ENCODE peak calls at places on chromosomes 12 and 14, in four cellular contexts. V is GM20000, F is astrocyte of the spinal cord, N is endothelial cell of umbilical vein. W is an unnamed sample.

GRCh38 chr12:59040651-59041050 is 120.3 kb upstream of the LRIG3 start:
- DNase-seq in V (no peak), F (peak), N (peak), W (no peak)

GRCh38 chr14:103504991-103505565 is 17.6 kb downstream of the CKB start:
- DNase-seq in N (no peak), V (no peak), F (no peak), W (peak)

GRCh38 chr14:52043690-52044089 is 25.2 kb downstream of the NID2 start:
- DNase-seq in N (peak), F (no peak), V (peak), W (no peak)

GRCh38 chr12:114327765-114328164 is 78.2 kb downstream of the TBX5 start:
- DNase-seq in V (no peak), F (no peak), N (no peak), W (no peak)

GRCh38 chr12:42326466-42327226 is 679 bp downstream of the PPHLN1 start:
- DNase-seq in N (peak), V (no peak), F (peak), W (no peak)

GRCh38 chr14:73211251-73211650 is 26.1 kb upstream of the PAPLN start:
- DNase-seq in N (no peak), F (no peak), V (no peak), W (no peak)

GRCh38 chr12:26274441-26275312 is 79.3 kb downstream of the SSPN start:
- DNase-seq in F (peak), V (peak), N (peak), W (peak)

GRCh38 chr12:107081778-107082177 is 11.6 kb downstream of the CRY1 start:
- DNase-seq in V (no peak), F (no peak), N (no peak), W (no peak)

GRCh38 chr14:35399083-35399807 is 5.3 kb downstream of the NFKBIA start:
- DNase-seq in N (peak), F (no peak), V (no peak), W (no peak)

GRCh38 chr12:3928538-3929220 is 55.5 kb upstream of the PARP11 start:
- DNase-seq in N (no peak), F (no peak), V (peak), W (peak)

GRCh38 chr14:27384124-27384523 is 786.3 kb upstream of the NOVA1 start:
- DNase-seq in V (no peak), N (no peak), F (no peak), W (no peak)

GRCh38 chr14:66944872-66945271 is 244.4 kb upstream of the GARIN2 start:
- DNase-seq in F (peak), V (no peak), N (peak), W (no peak)

GRCh38 chr12:67080637-67081036 is 188.5 kb upstream of the CAND1 start:
- DNase-seq in V (no peak), N (no peak), F (no peak), W (no peak)

GRCh38 chr12:26651566-26652188 is 181.3 kb downstream of the ITPR2 start:
- DNase-seq in V (peak), N (peak), F (peak), W (peak)

GRCh38 chr14:38074091-38074490 is 133.6 kb upstream of the SSTR1 start:
- DNase-seq in N (no peak), F (no peak), V (no peak), W (no peak)

GRCh38 chr14:53152627-53152908 is 555 bp downstream of the DDHD1 start:
- DNase-seq in V (no peak), N (peak), F (no peak), W (no peak)

GRCh38 chr12:51837286-51837685 is 11.2 kb downstream of the FIGNL2 start:
- DNase-seq in V (no peak), F (no peak), N (no peak), W (no peak)

GRCh38 chr12:84128117-84128991 is 784.2 kb downstream of the SLC6A15 start:
- DNase-seq in F (no peak), N (no peak), V (no peak), W (no peak)

GRCh38 chr12:3044141-3044630 is 33.0 kb upstream of the TSPAN9 start:
- DNase-seq in F (no peak), N (no peak), V (no peak), W (no peak)

GRCh38 chr14:32492482-32492881 is 163.4 kb downstream of the AKAP6 start:
- DNase-seq in N (no peak), F (no peak), V (no peak), W (no peak)

GRCh38 chr14:67704484-67705089 is 2.9 kb downstream of the RDH12 start:
- DNase-seq in F (peak), N (peak), V (peak), W (peak)

GRCh38 chr12:105418232-105418631 is 87.7 kb downstream of the C12orf75 start:
- DNase-seq in F (peak), N (no peak), V (no peak), W (no peak)

GRCh38 chr12:20188930-20189653 is 179.2 kb upstream of the PDE3A start:
- DNase-seq in N (peak), V (no peak), F (no peak), W (no peak)

GRCh38 chr12:116376354-116377193 is 99.1 kb upstream of the MED13L start:
- DNase-seq in V (no peak), F (peak), N (peak), W (no peak)

GRCh38 chr12:65200007-65200665 is 30.8 kb downstream of the LEMD3 start:
- DNase-seq in V (no peak), N (peak), F (peak), W (no peak)

GRCh38 chr12:112013601-112014402 is 576 bp downstream of the ERP29 start:
- DNase-seq in N (peak), F (peak), V (peak), W (peak)
- TF ChIP-seq CTCF in N (no peak), F (no peak), V (no peak), W (no peak)

DNA sequence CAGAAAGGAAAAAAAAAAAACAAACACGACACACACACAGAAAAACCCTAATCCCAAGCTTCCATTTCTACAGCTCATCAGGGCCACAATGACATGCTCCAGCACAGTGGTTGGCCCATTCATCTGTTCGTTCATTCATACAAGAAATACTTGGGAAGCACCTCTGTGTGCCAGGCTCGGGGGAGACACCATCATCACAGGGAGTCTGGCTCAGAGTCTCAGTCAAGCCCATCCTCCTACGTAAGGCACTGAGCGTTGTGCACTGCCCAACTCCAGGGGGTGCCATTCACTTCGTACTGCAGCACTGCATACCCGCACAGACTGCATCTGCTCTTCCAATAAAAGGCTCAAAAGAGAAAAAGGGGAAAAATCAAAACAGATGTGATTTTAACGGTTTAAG is 15.3 kb downstream of the VPS37B start:
- DNase-seq in F (peak), N (no peak), V (no peak), W (no peak)
- TF ChIP-seq CTCF in F (peak), N (peak), V (no peak), W (peak)

GRCh38 chr12:124381454-124382207 is 86.7 kb downstream of the RFLNA start:
- DNase-seq in F (peak), N (peak), V (no peak), W (no peak)

GRCh38 chr12:124380793-124381453 is 86.0 kb downstream of the RFLNA start:
- DNase-seq in F (no peak), N (peak), V (no peak), W (no peak)

GRCh38 chr12:124377981-124378509 is 83.2 kb downstream of the RFLNA start:
- DNase-seq in N (no peak), V (no peak), F (no peak), W (no peak)

GRCh38 chr12:124379379-124379937 is 84.6 kb downstream of the RFLNA start:
- DNase-seq in V (no peak), N (no peak), F (no peak), W (no peak)

DNA sequence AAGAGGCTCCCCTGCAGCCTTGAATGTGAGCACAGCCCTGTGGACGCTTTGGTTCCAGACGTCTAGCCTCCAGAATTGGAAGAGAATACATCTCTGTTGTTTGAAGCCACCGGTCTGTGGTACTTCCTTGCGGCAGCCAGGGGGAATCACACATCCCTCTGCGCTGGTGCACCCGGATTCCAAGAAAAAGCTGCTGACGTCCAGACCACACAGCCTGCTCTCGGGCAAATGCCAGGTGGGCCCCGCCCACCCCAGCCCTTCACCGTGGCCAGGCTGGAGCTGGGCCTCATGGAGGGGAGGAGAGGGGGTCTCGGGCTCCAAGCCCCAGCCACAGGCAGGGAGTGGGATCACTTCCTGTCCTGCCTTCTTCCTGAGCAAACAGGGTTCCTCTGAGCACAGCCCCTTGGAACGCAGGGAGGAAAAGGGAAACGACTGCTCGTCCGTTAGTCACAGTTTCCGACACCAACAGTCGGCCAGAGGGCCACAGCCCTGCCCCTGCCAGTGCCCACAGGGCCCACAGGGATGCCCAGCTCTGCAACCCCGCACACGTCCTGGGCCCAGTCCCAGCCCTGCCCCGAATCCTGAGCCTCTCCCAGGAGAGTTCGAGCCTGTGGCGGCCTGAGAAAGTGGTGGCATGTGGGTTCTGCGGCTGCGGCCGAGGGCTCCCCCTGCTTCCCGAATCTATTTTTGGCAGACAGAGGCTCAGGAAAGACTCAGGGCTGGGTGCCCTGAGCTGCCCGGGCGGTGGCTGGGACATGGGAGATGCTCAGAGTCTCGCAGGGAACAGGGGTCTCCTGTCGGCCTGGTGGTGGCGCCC is 85.3 kb downstream of the RFLNA start:
- DNase-seq in F (peak), V (no peak), N (peak), W (no peak)
- TF ChIP-seq CTCF in F (peak), V (no peak), N (peak), W (no peak)

GRCh38 chr14:88095791-88096190 is 90.9 kb downstream of the GPR65 start:
- DNase-seq in F (no peak), V (no peak), N (no peak), W (no peak)
- TF ChIP-seq CTCF in F (no peak), V (no peak), N (no peak), W (no peak)

GRCh38 chr12:754238-754816 is 1.9 kb downstream of the WNK1 start:
- DNase-seq in N (peak), F (peak), V (no peak), W (no peak)

GRCh38 chr12:751192-751827 is 1.1 kb upstream of the WNK1 start:
- DNase-seq in N (peak), F (peak), V (peak), W (peak)

GRCh38 chr12:753401-754237 is 1.2 kb downstream of the WNK1 start:
- DNase-seq in F (peak), N (no peak), V (peak), W (peak)

GRCh38 chr12:751828-752672 is at the start of gene WNK1:
- DNase-seq in N (peak), F (peak), V (peak), W (peak)

GRCh38 chr12:752673-753400 is 458 bp downstream of the WNK1 start:
- DNase-seq in F (peak), V (peak), N (peak), W (peak)
- TF ChIP-seq CTCF in F (no peak), V (peak), N (peak), W (peak)

DNA sequence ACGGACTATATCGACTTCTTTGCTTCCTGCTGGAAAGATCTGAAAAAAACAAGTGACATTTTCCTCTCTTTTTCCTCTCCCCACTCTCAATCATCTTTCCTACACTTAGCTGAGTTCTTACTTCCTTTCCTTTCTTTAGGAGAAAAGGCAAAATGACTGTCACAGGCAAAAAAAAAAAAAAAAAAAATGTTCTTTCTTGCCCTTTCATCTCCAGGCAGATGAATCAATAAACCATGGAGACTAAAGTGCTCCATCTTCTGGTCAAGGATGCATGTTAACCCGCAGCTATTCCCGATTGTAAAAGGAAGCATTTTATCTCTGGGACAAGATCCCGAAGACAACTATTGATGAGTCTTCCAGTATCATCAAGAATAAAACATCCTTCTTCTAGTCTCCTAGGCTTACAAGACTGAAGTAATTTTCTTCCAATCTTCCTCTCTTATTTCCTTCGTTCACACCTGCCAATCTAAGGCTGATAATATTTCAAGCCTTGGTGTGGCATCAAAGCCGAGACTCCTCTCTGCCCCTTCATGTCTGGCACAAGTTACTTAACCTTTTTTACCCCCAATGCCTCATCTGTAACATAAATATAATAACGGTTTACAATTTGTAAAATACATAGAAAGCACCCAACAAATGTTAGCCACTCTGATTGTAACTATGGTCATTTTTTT is 94.2 kb upstream of the PLEKHG7 start:
- DNase-seq in N (peak), V (peak), F (peak), W (peak)
- TF ChIP-seq CTCF in N (peak), V (no peak), F (peak), W (peak)

DNA sequence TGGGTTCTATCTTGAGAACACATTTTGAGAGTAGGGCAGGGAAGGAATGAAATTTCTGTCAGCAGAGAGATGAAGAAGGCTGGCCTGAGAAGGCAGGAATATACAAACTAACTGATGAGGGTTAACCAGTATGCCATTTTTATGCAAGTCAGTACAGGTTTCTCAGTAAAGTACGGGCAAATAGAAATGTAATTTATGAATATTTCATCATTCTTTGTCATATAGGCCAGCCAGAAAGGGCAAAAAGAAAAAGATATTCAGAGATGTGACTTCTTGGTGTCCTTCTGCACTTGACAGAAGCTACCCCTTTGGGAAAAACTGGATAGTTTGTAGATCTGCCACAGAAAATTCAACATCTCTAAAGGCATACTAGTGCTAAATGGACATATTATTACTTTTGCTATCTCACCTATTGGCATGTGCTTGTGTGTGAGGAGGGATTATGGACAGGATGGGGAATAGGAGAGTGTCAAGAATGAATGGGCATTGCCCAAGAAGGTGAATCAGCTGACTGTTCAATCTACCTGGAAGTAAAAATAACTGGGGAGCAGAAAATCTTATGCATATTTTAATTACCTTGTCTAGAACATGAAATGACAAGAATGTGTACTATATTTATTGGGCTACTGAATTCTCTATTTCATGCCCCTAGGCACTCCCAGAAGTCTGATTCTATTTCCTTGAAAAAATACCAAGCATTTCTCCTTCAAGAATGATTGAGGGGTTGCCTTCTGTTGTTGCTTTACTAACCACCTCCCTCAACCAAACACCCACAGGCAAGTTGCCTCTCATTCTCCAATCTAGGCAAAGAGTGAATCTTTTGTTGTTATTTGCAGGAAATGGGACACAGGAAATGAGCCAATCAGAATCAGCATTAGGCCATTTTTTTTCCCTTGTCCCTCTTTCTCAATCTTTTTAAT is 175.1 kb upstream of the SLC38A2 start:
- DNase-seq in N (no peak), V (no peak), F (no peak), W (no peak)
- TF ChIP-seq CTCF in N (no peak), V (no peak), F (no peak), W (no peak)

GRCh38 chr14:61320806-61321384 is 484 bp upstream of the PRKCH start:
- DNase-seq in F (no peak), V (no peak), N (peak), W (no peak)

GRCh38 chr14:61322011-61322798 is 826 bp downstream of the PRKCH start:
- DNase-seq in N (no peak), F (no peak), V (no peak), W (no peak)

GRCh38 chr14:61322799-61323290 is 1.5 kb downstream of the PRKCH start:
- DNase-seq in N (peak), F (no peak), V (no peak), W (peak)

GRCh38 chr14:61319706-61320105 is 1.7 kb upstream of the PRKCH start:
- DNase-seq in F (no peak), N (no peak), V (no peak), W (no peak)

DNA sequence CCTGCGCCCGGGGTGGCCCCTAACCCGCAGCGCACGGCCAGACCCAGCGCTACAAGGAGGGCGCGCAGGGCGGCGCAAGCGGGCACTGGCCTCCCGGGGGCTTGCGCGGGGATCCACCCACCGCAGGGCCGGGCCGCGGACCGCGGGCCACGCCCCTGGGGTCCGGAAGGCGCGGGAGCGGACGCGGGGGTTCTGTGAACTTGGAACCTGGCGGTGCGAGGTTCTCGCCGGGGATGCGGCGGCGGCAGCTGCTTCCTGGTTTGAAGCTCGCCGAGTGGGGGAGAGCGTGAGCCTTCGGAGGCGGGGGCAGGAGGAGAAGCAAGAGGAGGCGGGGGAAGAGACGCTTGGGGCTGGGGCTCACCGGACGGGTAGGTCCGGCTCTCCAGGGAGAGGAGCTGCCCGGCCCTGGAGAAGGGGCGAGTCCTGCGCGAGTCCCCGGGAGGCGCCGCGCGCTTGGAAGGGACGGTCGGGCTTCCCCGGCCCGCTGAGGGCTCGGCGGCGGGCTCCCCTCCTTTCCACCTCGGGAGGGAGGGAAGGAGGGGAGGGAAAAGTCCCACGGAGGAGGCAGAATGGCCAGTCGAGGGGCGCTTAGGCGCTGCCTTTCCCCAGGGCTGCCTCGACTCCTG is at the start of gene PRKCH:
- DNase-seq in N (peak), F (peak), V (peak), W (peak)
- TF ChIP-seq CTCF in N (peak), F (no peak), V (no peak), W (peak)

DNA sequence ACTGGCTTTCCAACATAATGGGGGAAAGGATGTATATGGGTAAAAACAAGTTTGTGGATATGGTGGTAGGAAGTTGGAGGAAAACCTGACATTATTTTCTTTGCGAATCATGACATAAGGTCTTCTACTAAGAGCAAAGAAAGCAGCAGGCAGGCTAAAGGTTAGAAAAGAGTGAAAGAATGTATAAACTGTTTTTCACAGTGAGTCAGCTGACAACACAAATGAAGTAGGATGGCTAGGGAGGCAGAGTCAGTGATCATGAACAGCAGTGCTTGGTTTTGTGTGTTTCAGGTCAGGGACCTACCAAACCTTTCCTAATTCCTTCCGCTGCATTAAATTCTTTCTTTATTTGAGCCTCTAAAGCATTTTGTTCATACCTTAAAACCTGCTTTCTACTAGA is 46.3 kb upstream of the CATSPERB start:
- DNase-seq in F (no peak), V (no peak), N (no peak), W (no peak)
- TF ChIP-seq CTCF in F (no peak), V (no peak), N (no peak), W (no peak)